ENCODE peak calls at places on chromosome X, in five cellular contexts. K is spleen, X is cardiac fibroblast, Z is dorsolateral prefrontal cortex, S is CD14-positive monocyte. L is an unnamed sample.

GRCh38 chrX:139642241-139642927 is 65.6 kb downstream of the MCF2 start:
- DNase-seq in K (no peak), X (peak; percentile 0), Z (no peak), S (no peak), L (no peak)

GRCh38 chrX:152639426-152639825 is 1.7 kb downstream of the GABRQ start:
- DNase-seq in K (no peak), X (no peak), Z (no peak), S (no peak), L (no peak)

GRCh38 chrX:85506871-85507270 is 127.4 kb upstream of the POF1B start:
- DNase-seq in K (no peak), X (no peak), Z (no peak), S (no peak), L (no peak)

GRCh38 chrX:13902406-13902805 is 85.5 kb upstream of the GPM6B start:
- DNase-seq in K (no peak), X (no peak), Z (no peak), S (no peak), L (no peak)

GRCh38 chrX:15873566-15873965 is 19.0 kb upstream of the AP1S2 start:
- DNase-seq in K (no peak), X (peak; percentile 7), Z (no peak), S (no peak), L (no peak)

GRCh38 chrX:88202149-88202548 is 544.9 kb upstream of the CPXCR1 start:
- DNase-seq in K (no peak), X (no peak), Z (no peak), S (no peak), L (no peak)

GRCh38 chrX:97389761-97390192 is 506.1 kb downstream of the RPA4 start:
- DNase-seq in K (no peak), X (peak; percentile 67), Z (no peak), S (no peak), L (no peak)

GRCh38 chrX:101260435-101260834 is 30.7 kb downstream of the TAF7L start:
- DNase-seq in K (no peak), X (peak; percentile 26), Z (no peak), S (no peak), L (no peak)

GRCh38 chrX:70134116-70134477 is 850 bp downstream of the IGBP1 start:
- DNase-seq in K (peak; percentile 77), X (peak; percentile 12), Z (no peak), S (no peak), L (no peak)

GRCh38 chrX:154458954-154459829 is 1.1 kb downstream of the PLXNA3 start:
- DNase-seq in K (no peak), X (no peak), Z (no peak), S (no peak), L (no peak)

GRCh38 chrX:67288958-67289641 is 254.7 kb upstream of the AR start:
- DNase-seq in K (no peak), X (no peak), Z (no peak), S (no peak), L (no peak)

GRCh38 chrX:19563746-19564145 is 48.4 kb upstream of the MAP3K15 start:
- DNase-seq in K (no peak), X (no peak), Z (no peak), S (no peak), L (no peak)

GRCh38 chrX:87338510-87338909 is 179.1 kb upstream of the KLHL4 start:
- DNase-seq in K (no peak), X (peak; percentile 52), Z (no peak), S (no peak), L (no peak)

GRCh38 chrX:29478336-29479069 is 736.9 kb upstream of the MAGEB2 start:
- DNase-seq in K (no peak), X (peak; percentile 44), Z (no peak), S (no peak), L (no peak)

GRCh38 chrX:12329476-12329875 is 191.2 kb downstream of the FRMPD4 start:
- DNase-seq in K (no peak), X (peak; percentile 17), Z (no peak), S (no peak), L (no peak)

GRCh38 chrX:80290834-80291233 is 129.4 kb upstream of the TENT5D start:
- DNase-seq in K (no peak), X (no peak), Z (no peak), S (no peak), L (no peak)

DNA sequence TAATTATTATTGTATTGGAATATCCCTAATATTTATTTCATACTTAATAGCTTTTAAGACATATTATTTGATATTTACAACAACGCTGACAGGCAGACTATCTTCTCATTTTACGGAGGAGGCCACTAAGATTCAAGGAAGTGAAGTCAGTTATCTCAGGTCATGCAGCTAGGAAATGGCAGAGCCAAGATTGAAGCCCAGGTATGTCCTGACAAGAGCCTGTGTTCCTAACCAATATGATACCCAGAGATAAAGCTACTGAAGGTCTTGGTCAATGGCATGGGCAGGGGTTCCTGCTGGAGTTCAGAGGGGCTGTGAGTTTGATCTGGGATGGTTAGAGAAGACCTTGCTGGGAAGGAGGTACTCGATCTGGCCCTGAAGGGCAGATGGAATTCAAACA is 47.1 kb downstream of the ARHGEF6 start:
- DNase-seq in K (no peak), X (no peak), Z (no peak), S (no peak), L (no peak)
- TF ChIP-seq CTCF in K (no peak), X (no peak), Z (no peak), S (no peak), L (no peak)

GRCh38 chrX:2708601-2709200 is 17.6 kb downstream of the CD99 start:
- DNase-seq in K (peak; percentile 69), X (no peak), Z (no peak), S (peak; percentile 82), L (no peak)

GRCh38 chrX:2705036-2705435 is 13.9 kb downstream of the CD99 start:
- DNase-seq in K (peak; percentile 53), X (peak; percentile 63), Z (no peak), S (no peak), L (no peak)

GRCh38 chrX:2708016-2708415 is 16.9 kb downstream of the CD99 start:
- DNase-seq in K (peak; percentile 34), X (no peak), Z (no peak), S (peak; percentile 73), L (no peak)

GRCh38 chrX:2705461-2705860 is 14.4 kb downstream of the CD99 start:
- DNase-seq in K (peak; percentile 16), X (no peak), Z (no peak), S (no peak), L (no peak)

DNA sequence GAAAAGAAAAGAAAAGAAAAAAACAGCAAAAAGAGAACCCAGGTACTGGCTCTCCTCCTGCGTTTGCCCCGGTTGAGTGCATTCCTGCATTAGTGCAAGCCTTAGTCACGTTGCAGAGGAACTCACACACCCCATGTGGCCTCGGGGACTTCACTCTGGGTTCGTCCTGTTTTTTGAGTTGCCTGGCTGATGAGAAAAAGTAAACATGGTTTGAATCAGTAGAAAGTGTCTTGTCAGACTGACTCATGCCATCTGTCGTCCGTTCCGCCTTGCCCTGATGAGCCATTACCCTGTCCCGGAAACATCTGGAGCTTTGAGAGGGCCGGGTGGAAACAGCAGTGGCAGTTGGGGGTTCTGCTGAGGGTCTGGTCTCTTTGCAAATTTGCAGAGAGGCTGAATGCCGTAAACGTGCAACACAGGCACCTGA is 16.3 kb downstream of the CD99 start:
- DNase-seq in K (peak; percentile 87), X (peak; percentile 73), Z (no peak), S (peak; percentile 95), L (no peak)
- TF ChIP-seq CTCF in K (no peak), X (no peak), Z (no peak), S (no peak), L (no peak)

GRCh38 chrX:133005038-133005437 is 46.6 kb upstream of the HS6ST2 start:
- DNase-seq in K (no peak), X (peak; percentile 0), Z (no peak), S (no peak), L (peak; percentile 10)
- TF ChIP-seq CTCF in K (no peak), X (peak; percentile 27), Z (peak; percentile 61), S (peak; percentile 34), L (peak; percentile 84)

GRCh38 chrX:41333994-41334865 is at the start of gene DDX3X:
- DNase-seq in K (peak; percentile 97), X (peak; percentile 91), Z (peak; percentile 92), S (peak; percentile 83), L (peak; percentile 59)
- TF ChIP-seq CTCF in K (no peak), X (no peak), Z (no peak), S (no peak), L (no peak)

GRCh38 chrX:76555816-76556215 is 128.3 kb downstream of the MAGEE1 start:
- DNase-seq in K (no peak), X (peak; percentile 40), Z (no peak), S (no peak), L (no peak)
- TF ChIP-seq CTCF in K (no peak), X (peak; percentile 18), Z (no peak), S (no peak), L (peak; percentile 39)

DNA sequence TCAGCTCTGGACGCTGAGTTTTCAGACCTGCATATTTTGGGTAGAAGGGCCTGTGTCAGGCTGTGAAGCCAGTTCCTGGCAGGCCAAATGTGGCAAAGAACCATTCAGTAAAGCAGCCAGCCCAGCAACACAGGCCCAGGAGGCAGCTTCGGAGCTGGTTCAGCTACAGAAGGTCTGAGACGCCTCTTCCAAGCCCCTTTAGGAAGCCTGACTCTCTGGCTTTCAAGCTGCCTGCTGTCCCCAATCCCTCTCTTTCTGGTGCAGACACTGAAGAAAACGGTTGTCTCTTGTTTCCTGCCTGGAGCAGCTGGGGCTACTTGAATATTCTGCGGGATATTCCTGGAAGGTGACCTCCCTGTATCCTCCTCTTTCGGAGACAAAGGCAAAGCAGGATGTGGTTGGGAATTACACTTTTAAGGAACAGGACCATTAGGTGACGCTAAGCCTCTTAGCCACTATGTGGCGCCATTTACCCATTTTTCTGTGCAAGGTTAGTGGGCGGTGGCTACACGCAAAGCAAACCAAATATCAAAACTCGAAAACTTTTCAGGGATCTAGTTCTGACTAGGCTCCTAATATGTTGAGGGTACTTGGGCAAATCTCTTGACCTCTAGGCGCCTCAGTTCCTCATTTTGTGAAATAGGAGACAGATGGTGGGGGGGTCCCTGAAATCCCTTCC is 47.2 kb upstream of the LAS1L start:
- DNase-seq in K (no peak), X (peak; percentile 70), Z (peak; percentile 9), S (no peak), L (peak; percentile 26)
- TF ChIP-seq CTCF in K (peak; percentile 62), X (peak; percentile 66), Z (peak; percentile 76), S (peak; percentile 67), L (peak; percentile 71)